ENCODE peak calls at places on chromosomes 11 and 22, in four cellular contexts. F is activated naive CD4-positive, alpha-beta T cell treated with anti-CD3 and anti-CD28 coated beads, Interleukin-2, amount 50 U/mL, for 72 hours; G is hippocampal formation; V is fibroblast of lung. T is an unnamed sample.

GRCh38 chr11:4581443-4581842 is at the start of gene OR52I2:
- DNase-seq in F (no peak), G (no peak), V (no peak), T (no peak)

GRCh38 chr11:104130161-104130560 is 33.8 kb downstream of the PDGFD start:
- DNase-seq in F (no peak), G (no peak), V (no peak), T (no peak)

GRCh38 chr11:72989727-72990126 is 152.4 kb downstream of the FCHSD2 start:
- DNase-seq in F (no peak), G (no peak), V (no peak), T (peak)

GRCh38 chr22:34861787-34862186 is 204.2 kb upstream of the ISX start:
- DNase-seq in F (no peak), G (no peak), V (no peak), T (no peak)

GRCh38 chr22:30602049-30602448 is 4.9 kb upstream of the TCN2 start:
- DNase-seq in F (no peak), G (no peak), V (peak), T (peak)

GRCh38 chr11:59273008-59273841 is 60.5 kb upstream of the MPEG1 start:
- DNase-seq in F (no peak), G (no peak), V (no peak), T (peak)

GRCh38 chr11:70270877-70271634 is 566 bp downstream of the PPFIA1 start:
- DNase-seq in F (no peak), G (no peak), V (peak), T (peak)

GRCh38 chr22:27512283-27512761 is 289.2 kb downstream of the MN1 start:
- DNase-seq in F (no peak), G (no peak), V (peak), T (no peak)